ENCODE peak calls at places on chromosomes 2 and 18, in five cellular contexts. One of them, this sample, is unnamed.

GRCh38 chr2:120520929-120521912 is 175.3 kb downstream of the INHBB start:
- DNase-seq in activated T-cell treated with anti-CD3 and anti-CD28 coated beads, Interleukin-2, amount 50 U/mL, for 72 hours: peak
- DNase-seq in stimulated activated naive B cell treated with anti-CD40 and anti-IgM and Interleukin-4, amounts not matched to agents 10 μg/mL and 1 μg/mL and 100 μg/mL, for 72 hours: no peak
- DNase-seq in DMS153: peak
- DNase-seq in AML-193: peak
- DNase-seq in this sample: peak

GRCh38 chr2:160167089-160167488 is 33.0 kb downstream of the ITGB6 start:
- DNase-seq in DMS153: no peak
- DNase-seq in activated T-cell treated with anti-CD3 and anti-CD28 coated beads, Interleukin-2, amount 50 U/mL, for 72 hours: no peak
- DNase-seq in stimulated activated naive B cell treated with anti-CD40 and anti-IgM and Interleukin-4, amounts not matched to agents 10 μg/mL and 1 μg/mL and 100 μg/mL, for 72 hours: no peak
- DNase-seq in AML-193: no peak
- DNase-seq in this sample: no peak

GRCh38 chr18:4720498-4720897 is 265.4 kb upstream of the DLGAP1 start:
- DNase-seq in DMS153: no peak
- DNase-seq in AML-193: no peak
- DNase-seq in stimulated activated naive B cell treated with anti-CD40 and anti-IgM and Interleukin-4, amounts not matched to agents 10 μg/mL and 1 μg/mL and 100 μg/mL, for 72 hours: no peak
- DNase-seq in activated T-cell treated with anti-CD3 and anti-CD28 coated beads, Interleukin-2, amount 50 U/mL, for 72 hours: no peak
- DNase-seq in this sample: no peak

GRCh38 chr2:37335604-37336003 is 8.8 kb upstream of the QPCT start:
- DNase-seq in activated T-cell treated with anti-CD3 and anti-CD28 coated beads, Interleukin-2, amount 50 U/mL, for 72 hours: no peak
- DNase-seq in DMS153: no peak
- DNase-seq in stimulated activated naive B cell treated with anti-CD40 and anti-IgM and Interleukin-4, amounts not matched to agents 10 μg/mL and 1 μg/mL and 100 μg/mL, for 72 hours: no peak
- DNase-seq in AML-193: no peak
- DNase-seq in this sample: no peak

GRCh38 chr2:9647884-9648283 is 17.1 kb upstream of the YWHAQ start:
- DNase-seq in DMS153: no peak
- DNase-seq in activated T-cell treated with anti-CD3 and anti-CD28 coated beads, Interleukin-2, amount 50 U/mL, for 72 hours: no peak
- DNase-seq in AML-193: no peak
- DNase-seq in stimulated activated naive B cell treated with anti-CD40 and anti-IgM and Interleukin-4, amounts not matched to agents 10 μg/mL and 1 μg/mL and 100 μg/mL, for 72 hours: no peak
- DNase-seq in this sample: no peak

GRCh38 chr2:65800998-65801397 is 368.6 kb upstream of the SPRED2 start:
- DNase-seq in stimulated activated naive B cell treated with anti-CD40 and anti-IgM and Interleukin-4, amounts not matched to agents 10 μg/mL and 1 μg/mL and 100 μg/mL, for 72 hours: no peak
- DNase-seq in DMS153: no peak
- DNase-seq in activated T-cell treated with anti-CD3 and anti-CD28 coated beads, Interleukin-2, amount 50 U/mL, for 72 hours: no peak
- DNase-seq in AML-193: peak
- DNase-seq in this sample: peak

GRCh38 chr2:171563301-171563700 is 41.0 kb downstream of the CYBRD1 start:
- DNase-seq in stimulated activated naive B cell treated with anti-CD40 and anti-IgM and Interleukin-4, amounts not matched to agents 10 μg/mL and 1 μg/mL and 100 μg/mL, for 72 hours: no peak
- DNase-seq in activated T-cell treated with anti-CD3 and anti-CD28 coated beads, Interleukin-2, amount 50 U/mL, for 72 hours: no peak
- DNase-seq in AML-193: no peak
- DNase-seq in DMS153: no peak
- DNase-seq in this sample: no peak

GRCh38 chr2:68059769-68060525 is 2.9 kb downstream of the C1D start:
- DNase-seq in DMS153: no peak
- DNase-seq in activated T-cell treated with anti-CD3 and anti-CD28 coated beads, Interleukin-2, amount 50 U/mL, for 72 hours: no peak
- DNase-seq in AML-193: no peak
- DNase-seq in stimulated activated naive B cell treated with anti-CD40 and anti-IgM and Interleukin-4, amounts not matched to agents 10 μg/mL and 1 μg/mL and 100 μg/mL, for 72 hours: no peak
- DNase-seq in this sample: peak

GRCh38 chr2:74250189-74250631 is 51.8 kb downstream of the MTHFD2 start:
- DNase-seq in AML-193: peak
- DNase-seq in DMS153: no peak
- DNase-seq in activated T-cell treated with anti-CD3 and anti-CD28 coated beads, Interleukin-2, amount 50 U/mL, for 72 hours: peak
- DNase-seq in stimulated activated naive B cell treated with anti-CD40 and anti-IgM and Interleukin-4, amounts not matched to agents 10 μg/mL and 1 μg/mL and 100 μg/mL, for 72 hours: peak
- DNase-seq in this sample: peak

GRCh38 chr18:76803814-76804213 is 18.5 kb upstream of the ZNF236 start:
- DNase-seq in DMS153: peak
- DNase-seq in stimulated activated naive B cell treated with anti-CD40 and anti-IgM and Interleukin-4, amounts not matched to agents 10 μg/mL and 1 μg/mL and 100 μg/mL, for 72 hours: peak
- DNase-seq in AML-193: peak
- DNase-seq in activated T-cell treated with anti-CD3 and anti-CD28 coated beads, Interleukin-2, amount 50 U/mL, for 72 hours: peak
- DNase-seq in this sample: peak

GRCh38 chr18:5238371-5238758 is 41.3 kb upstream of the AKAIN1 start:
- DNase-seq in AML-193: no peak
- DNase-seq in activated T-cell treated with anti-CD3 and anti-CD28 coated beads, Interleukin-2, amount 50 U/mL, for 72 hours: peak
- DNase-seq in stimulated activated naive B cell treated with anti-CD40 and anti-IgM and Interleukin-4, amounts not matched to agents 10 μg/mL and 1 μg/mL and 100 μg/mL, for 72 hours: peak
- DNase-seq in DMS153: no peak
- DNase-seq in this sample: peak

GRCh38 chr2:156590313-156590712 is 154.1 kb downstream of the GPD2 start:
- DNase-seq in activated T-cell treated with anti-CD3 and anti-CD28 coated beads, Interleukin-2, amount 50 U/mL, for 72 hours: no peak
- DNase-seq in AML-193: no peak
- DNase-seq in DMS153: no peak
- DNase-seq in stimulated activated naive B cell treated with anti-CD40 and anti-IgM and Interleukin-4, amounts not matched to agents 10 μg/mL and 1 μg/mL and 100 μg/mL, for 72 hours: no peak
- DNase-seq in this sample: no peak

GRCh38 chr2:174914894-174915760 is 90.1 kb downstream of the CHN1 start:
- DNase-seq in DMS153: peak
- DNase-seq in AML-193: no peak
- DNase-seq in activated T-cell treated with anti-CD3 and anti-CD28 coated beads, Interleukin-2, amount 50 U/mL, for 72 hours: no peak
- DNase-seq in stimulated activated naive B cell treated with anti-CD40 and anti-IgM and Interleukin-4, amounts not matched to agents 10 μg/mL and 1 μg/mL and 100 μg/mL, for 72 hours: no peak
- DNase-seq in this sample: no peak

GRCh38 chr2:46810195-46810594 is 105.4 kb downstream of the MCFD2 start:
- DNase-seq in AML-193: no peak
- DNase-seq in DMS153: no peak
- DNase-seq in activated T-cell treated with anti-CD3 and anti-CD28 coated beads, Interleukin-2, amount 50 U/mL, for 72 hours: no peak
- DNase-seq in stimulated activated naive B cell treated with anti-CD40 and anti-IgM and Interleukin-4, amounts not matched to agents 10 μg/mL and 1 μg/mL and 100 μg/mL, for 72 hours: no peak
- DNase-seq in this sample: no peak

GRCh38 chr18:79851489-79851888 is 53.8 kb downstream of the KCNG2 start:
- DNase-seq in activated T-cell treated with anti-CD3 and anti-CD28 coated beads, Interleukin-2, amount 50 U/mL, for 72 hours: no peak
- DNase-seq in stimulated activated naive B cell treated with anti-CD40 and anti-IgM and Interleukin-4, amounts not matched to agents 10 μg/mL and 1 μg/mL and 100 μg/mL, for 72 hours: no peak
- DNase-seq in AML-193: no peak
- DNase-seq in DMS153: no peak
- DNase-seq in this sample: no peak

GRCh38 chr2:119702918-119703401 is 24.0 kb downstream of the TMEM177 start:
- DNase-seq in stimulated activated naive B cell treated with anti-CD40 and anti-IgM and Interleukin-4, amounts not matched to agents 10 μg/mL and 1 μg/mL and 100 μg/mL, for 72 hours: peak
- DNase-seq in DMS153: peak
- DNase-seq in activated T-cell treated with anti-CD3 and anti-CD28 coated beads, Interleukin-2, amount 50 U/mL, for 72 hours: peak
- DNase-seq in AML-193: peak
- DNase-seq in this sample: peak

GRCh38 chr18:48782381-48782841 is 168.4 kb downstream of the SMAD7 start:
- DNase-seq in DMS153: no peak
- DNase-seq in activated T-cell treated with anti-CD3 and anti-CD28 coated beads, Interleukin-2, amount 50 U/mL, for 72 hours: no peak
- DNase-seq in AML-193: no peak
- DNase-seq in stimulated activated naive B cell treated with anti-CD40 and anti-IgM and Interleukin-4, amounts not matched to agents 10 μg/mL and 1 μg/mL and 100 μg/mL, for 72 hours: no peak
- DNase-seq in this sample: no peak

GRCh38 chr18:45951021-45951714 is 16.0 kb downstream of the EPG5 start:
- DNase-seq in stimulated activated naive B cell treated with anti-CD40 and anti-IgM and Interleukin-4, amounts not matched to agents 10 μg/mL and 1 μg/mL and 100 μg/mL, for 72 hours: no peak
- DNase-seq in AML-193: no peak
- DNase-seq in activated T-cell treated with anti-CD3 and anti-CD28 coated beads, Interleukin-2, amount 50 U/mL, for 72 hours: no peak
- DNase-seq in DMS153: no peak
- DNase-seq in this sample: peak

GRCh38 chr2:129253461-129253812 is 726.0 kb upstream of the RAB6C start:
- DNase-seq in activated T-cell treated with anti-CD3 and anti-CD28 coated beads, Interleukin-2, amount 50 U/mL, for 72 hours: no peak
- DNase-seq in DMS153: no peak
- DNase-seq in AML-193: no peak
- DNase-seq in stimulated activated naive B cell treated with anti-CD40 and anti-IgM and Interleukin-4, amounts not matched to agents 10 μg/mL and 1 μg/mL and 100 μg/mL, for 72 hours: no peak
- DNase-seq in this sample: peak

GRCh38 chr2:105573910-105574655 is 170.6 kb upstream of the NCK2 start:
- DNase-seq in AML-193: no peak
- DNase-seq in activated T-cell treated with anti-CD3 and anti-CD28 coated beads, Interleukin-2, amount 50 U/mL, for 72 hours: no peak
- DNase-seq in stimulated activated naive B cell treated with anti-CD40 and anti-IgM and Interleukin-4, amounts not matched to agents 10 μg/mL and 1 μg/mL and 100 μg/mL, for 72 hours: no peak
- DNase-seq in DMS153: peak
- DNase-seq in this sample: no peak

GRCh38 chr2:167380555-167380954 is 492.3 kb downstream of the XIRP2 start:
- DNase-seq in stimulated activated naive B cell treated with anti-CD40 and anti-IgM and Interleukin-4, amounts not matched to agents 10 μg/mL and 1 μg/mL and 100 μg/mL, for 72 hours: no peak
- DNase-seq in DMS153: no peak
- DNase-seq in activated T-cell treated with anti-CD3 and anti-CD28 coated beads, Interleukin-2, amount 50 U/mL, for 72 hours: no peak
- DNase-seq in AML-193: no peak
- DNase-seq in this sample: no peak

GRCh38 chr2:42842418-42842817 is 50.0 kb upstream of the HAAO start:
- DNase-seq in activated T-cell treated with anti-CD3 and anti-CD28 coated beads, Interleukin-2, amount 50 U/mL, for 72 hours: no peak
- DNase-seq in stimulated activated naive B cell treated with anti-CD40 and anti-IgM and Interleukin-4, amounts not matched to agents 10 μg/mL and 1 μg/mL and 100 μg/mL, for 72 hours: no peak
- DNase-seq in DMS153: no peak
- DNase-seq in AML-193: no peak
- DNase-seq in this sample: no peak

GRCh38 chr2:131029812-131030211 is 63.4 kb downstream of the FAM168B start:
- DNase-seq in DMS153: no peak
- DNase-seq in AML-193: no peak
- DNase-seq in activated T-cell treated with anti-CD3 and anti-CD28 coated beads, Interleukin-2, amount 50 U/mL, for 72 hours: no peak
- DNase-seq in stimulated activated naive B cell treated with anti-CD40 and anti-IgM and Interleukin-4, amounts not matched to agents 10 μg/mL and 1 μg/mL and 100 μg/mL, for 72 hours: no peak
- DNase-seq in this sample: no peak

GRCh38 chr2:160381425-160381951 is 112.1 kb downstream of the RBMS1 start:
- DNase-seq in DMS153: no peak
- DNase-seq in activated T-cell treated with anti-CD3 and anti-CD28 coated beads, Interleukin-2, amount 50 U/mL, for 72 hours: no peak
- DNase-seq in stimulated activated naive B cell treated with anti-CD40 and anti-IgM and Interleukin-4, amounts not matched to agents 10 μg/mL and 1 μg/mL and 100 μg/mL, for 72 hours: no peak
- DNase-seq in AML-193: peak
- DNase-seq in this sample: no peak

GRCh38 chr18:2961828-2962227 is 51.1 kb downstream of the LPIN2 start:
- DNase-seq in stimulated activated naive B cell treated with anti-CD40 and anti-IgM and Interleukin-4, amounts not matched to agents 10 μg/mL and 1 μg/mL and 100 μg/mL, for 72 hours: no peak
- DNase-seq in activated T-cell treated with anti-CD3 and anti-CD28 coated beads, Interleukin-2, amount 50 U/mL, for 72 hours: peak
- DNase-seq in DMS153: no peak
- DNase-seq in AML-193: no peak
- DNase-seq in this sample: no peak

GRCh38 chr2:216560695-216561370 is 62.2 kb downstream of the RPL37A start:
- DNase-seq in DMS153: no peak
- DNase-seq in AML-193: no peak
- DNase-seq in stimulated activated naive B cell treated with anti-CD40 and anti-IgM and Interleukin-4, amounts not matched to agents 10 μg/mL and 1 μg/mL and 100 μg/mL, for 72 hours: no peak
- DNase-seq in activated T-cell treated with anti-CD3 and anti-CD28 coated beads, Interleukin-2, amount 50 U/mL, for 72 hours: no peak
- DNase-seq in this sample: peak

GRCh38 chr2:127173073-127173472 is 47.0 kb downstream of the CYP27C1 start:
- DNase-seq in activated T-cell treated with anti-CD3 and anti-CD28 coated beads, Interleukin-2, amount 50 U/mL, for 72 hours: no peak
- DNase-seq in stimulated activated naive B cell treated with anti-CD40 and anti-IgM and Interleukin-4, amounts not matched to agents 10 μg/mL and 1 μg/mL and 100 μg/mL, for 72 hours: no peak
- DNase-seq in AML-193: no peak
- DNase-seq in DMS153: no peak
- DNase-seq in this sample: peak

GRCh38 chr2:62181836-62182235 is 14.1 kb upstream of the B3GNT2 start:
- DNase-seq in DMS153: no peak
- DNase-seq in stimulated activated naive B cell treated with anti-CD40 and anti-IgM and Interleukin-4, amounts not matched to agents 10 μg/mL and 1 μg/mL and 100 μg/mL, for 72 hours: no peak
- DNase-seq in AML-193: no peak
- DNase-seq in activated T-cell treated with anti-CD3 and anti-CD28 coated beads, Interleukin-2, amount 50 U/mL, for 72 hours: no peak
- DNase-seq in this sample: no peak

GRCh38 chr2:215404357-215404719 is 31.5 kb downstream of the FN1 start:
- DNase-seq in DMS153: no peak
- DNase-seq in AML-193: no peak
- DNase-seq in activated T-cell treated with anti-CD3 and anti-CD28 coated beads, Interleukin-2, amount 50 U/mL, for 72 hours: no peak
- DNase-seq in stimulated activated naive B cell treated with anti-CD40 and anti-IgM and Interleukin-4, amounts not matched to agents 10 μg/mL and 1 μg/mL and 100 μg/mL, for 72 hours: no peak
- DNase-seq in this sample: no peak

GRCh38 chr2:78754930-78755329 is 270.6 kb upstream of the REG3G start:
- DNase-seq in DMS153: no peak
- DNase-seq in stimulated activated naive B cell treated with anti-CD40 and anti-IgM and Interleukin-4, amounts not matched to agents 10 μg/mL and 1 μg/mL and 100 μg/mL, for 72 hours: no peak
- DNase-seq in AML-193: no peak
- DNase-seq in activated T-cell treated with anti-CD3 and anti-CD28 coated beads, Interleukin-2, amount 50 U/mL, for 72 hours: no peak
- DNase-seq in this sample: no peak